ENCODE peak calls at places on chromosomes 3 and 15, in six cellular contexts. One of them, this sample, is unnamed.

GRCh38 chr3:180335056-180335455 is 266.9 kb upstream of the TTC14 start:
- DNase-seq in T-helper 1 cell: no peak
- DNase-seq in suprapubic skin: no peak
- DNase-seq in choroid plexus epithelial cell: no peak
- DNase-seq in activated T-cell treated with anti-CD3 and anti-CD28 coated beads for 1 hour: no peak
- DNase-seq in SK-MEL-5: no peak
- DNase-seq in this sample: no peak

GRCh38 chr3:181210275-181210674 is 220.7 kb upstream of the DNAJC19 start:
- DNase-seq in T-helper 1 cell: no peak
- DNase-seq in choroid plexus epithelial cell: peak; percentile 60
- DNase-seq in suprapubic skin: no peak
- DNase-seq in SK-MEL-5: peak; percentile 53
- DNase-seq in activated T-cell treated with anti-CD3 and anti-CD28 coated beads for 1 hour: no peak
- DNase-seq in this sample: no peak

GRCh38 chr15:88878720-88879184 is 16.6 kb downstream of the HAPLN3 start:
- DNase-seq in activated T-cell treated with anti-CD3 and anti-CD28 coated beads for 1 hour: no peak
- DNase-seq in T-helper 1 cell: no peak
- DNase-seq in SK-MEL-5: peak; percentile 76
- DNase-seq in choroid plexus epithelial cell: peak; percentile 66
- DNase-seq in suprapubic skin: no peak
- DNase-seq in this sample: peak; percentile 82

GRCh38 chr15:75167588-75168076 is 34.0 kb upstream of the C15orf39 start:
- DNase-seq in choroid plexus epithelial cell: peak; percentile 70
- DNase-seq in suprapubic skin: no peak
- DNase-seq in activated T-cell treated with anti-CD3 and anti-CD28 coated beads for 1 hour: no peak
- DNase-seq in SK-MEL-5: no peak
- DNase-seq in T-helper 1 cell: no peak
- DNase-seq in this sample: no peak

GRCh38 chr3:46929324-46929723 is 47.2 kb downstream of the CCDC12 start:
- DNase-seq in choroid plexus epithelial cell: no peak
- DNase-seq in activated T-cell treated with anti-CD3 and anti-CD28 coated beads for 1 hour: no peak
- DNase-seq in suprapubic skin: peak; percentile 59
- DNase-seq in SK-MEL-5: no peak
- DNase-seq in T-helper 1 cell: no peak
- DNase-seq in this sample: no peak

GRCh38 chr15:98896802-98897732 is 110.5 kb downstream of the PGPEP1L start:
- DNase-seq in T-helper 1 cell: no peak
- DNase-seq in activated T-cell treated with anti-CD3 and anti-CD28 coated beads for 1 hour: no peak
- DNase-seq in suprapubic skin: no peak
- DNase-seq in choroid plexus epithelial cell: peak; percentile 99
- DNase-seq in SK-MEL-5: peak; percentile 100
- DNase-seq in this sample: no peak

GRCh38 chr15:33013827-33014445 is 180.6 kb downstream of the FMN1 start:
- DNase-seq in suprapubic skin: no peak
- DNase-seq in activated T-cell treated with anti-CD3 and anti-CD28 coated beads for 1 hour: no peak
- DNase-seq in T-helper 1 cell: no peak
- DNase-seq in SK-MEL-5: no peak
- DNase-seq in choroid plexus epithelial cell: peak; percentile 60
- DNase-seq in this sample: no peak

GRCh38 chr3:33722186-33722585 is 4.1 kb upstream of the CLASP2 start:
- DNase-seq in activated T-cell treated with anti-CD3 and anti-CD28 coated beads for 1 hour: no peak
- DNase-seq in suprapubic skin: no peak
- DNase-seq in SK-MEL-5: peak; percentile 8
- DNase-seq in T-helper 1 cell: no peak
- DNase-seq in choroid plexus epithelial cell: peak; percentile 36
- DNase-seq in this sample: no peak

GRCh38 chr3:11534011-11534782 is 109.5 kb downstream of the VGLL4 start:
- DNase-seq in suprapubic skin: peak; percentile 63
- DNase-seq in SK-MEL-5: no peak
- DNase-seq in T-helper 1 cell: no peak
- DNase-seq in activated T-cell treated with anti-CD3 and anti-CD28 coated beads for 1 hour: no peak
- DNase-seq in choroid plexus epithelial cell: no peak
- DNase-seq in this sample: no peak

GRCh38 chr3:59817511-59817910 is 767.7 kb upstream of the CFAP20DC start:
- DNase-seq in choroid plexus epithelial cell: peak; percentile 53
- DNase-seq in T-helper 1 cell: no peak
- DNase-seq in suprapubic skin: no peak
- DNase-seq in SK-MEL-5: no peak
- DNase-seq in activated T-cell treated with anti-CD3 and anti-CD28 coated beads for 1 hour: no peak
- DNase-seq in this sample: no peak

GRCh38 chr3:147507638-147508286 is 98.6 kb downstream of the ZIC1 start:
- DNase-seq in suprapubic skin: no peak
- DNase-seq in activated T-cell treated with anti-CD3 and anti-CD28 coated beads for 1 hour: no peak
- DNase-seq in T-helper 1 cell: no peak
- DNase-seq in SK-MEL-5: no peak
- DNase-seq in choroid plexus epithelial cell: peak; percentile 94
- DNase-seq in this sample: no peak

GRCh38 chr15:68187559-68187958 is 17.6 kb downstream of the CALML4 start:
- DNase-seq in SK-MEL-5: no peak
- DNase-seq in activated T-cell treated with anti-CD3 and anti-CD28 coated beads for 1 hour: no peak
- DNase-seq in suprapubic skin: no peak
- DNase-seq in T-helper 1 cell: no peak
- DNase-seq in choroid plexus epithelial cell: peak; percentile 92
- DNase-seq in this sample: no peak

GRCh38 chr15:39270976-39271375 is 309.9 kb upstream of the THBS1 start:
- DNase-seq in choroid plexus epithelial cell: peak; percentile 79
- DNase-seq in suprapubic skin: no peak
- DNase-seq in activated T-cell treated with anti-CD3 and anti-CD28 coated beads for 1 hour: no peak
- DNase-seq in T-helper 1 cell: no peak
- DNase-seq in SK-MEL-5: no peak
- DNase-seq in this sample: no peak

GRCh38 chr15:69389426-69389825 is 24.7 kb upstream of the KIF23 start:
- DNase-seq in suprapubic skin: no peak
- DNase-seq in T-helper 1 cell: no peak
- DNase-seq in choroid plexus epithelial cell: no peak
- DNase-seq in activated T-cell treated with anti-CD3 and anti-CD28 coated beads for 1 hour: no peak
- DNase-seq in SK-MEL-5: no peak
- DNase-seq in this sample: no peak

GRCh38 chr15:65374831-65375401 is 2.9 kb downstream of the IGDCC3 start:
- DNase-seq in choroid plexus epithelial cell: peak; percentile 24
- DNase-seq in SK-MEL-5: no peak
- DNase-seq in T-helper 1 cell: no peak
- DNase-seq in suprapubic skin: peak; percentile 40
- DNase-seq in activated T-cell treated with anti-CD3 and anti-CD28 coated beads for 1 hour: no peak
- DNase-seq in this sample: no peak

GRCh38 chr3:57029924-57030323 is 30.5 kb upstream of the SPATA12 start:
- DNase-seq in activated T-cell treated with anti-CD3 and anti-CD28 coated beads for 1 hour: no peak
- DNase-seq in T-helper 1 cell: no peak
- DNase-seq in SK-MEL-5: no peak
- DNase-seq in choroid plexus epithelial cell: no peak
- DNase-seq in suprapubic skin: no peak
- DNase-seq in this sample: no peak

GRCh38 chr15:95051881-95052280 is 820.5 kb downstream of the MCTP2 start:
- DNase-seq in activated T-cell treated with anti-CD3 and anti-CD28 coated beads for 1 hour: no peak
- DNase-seq in T-helper 1 cell: no peak
- DNase-seq in SK-MEL-5: no peak
- DNase-seq in choroid plexus epithelial cell: no peak
- DNase-seq in suprapubic skin: no peak
- DNase-seq in this sample: no peak

GRCh38 chr3:57048052-57048671 is 12.3 kb upstream of the SPATA12 start:
- DNase-seq in T-helper 1 cell: no peak
- DNase-seq in suprapubic skin: peak; percentile 82
- DNase-seq in activated T-cell treated with anti-CD3 and anti-CD28 coated beads for 1 hour: no peak
- DNase-seq in choroid plexus epithelial cell: no peak
- DNase-seq in SK-MEL-5: peak; percentile 24
- DNase-seq in this sample: no peak

GRCh38 chr15:80875568-80875967 is 96.4 kb downstream of the CEMIP start:
- DNase-seq in suprapubic skin: no peak
- DNase-seq in choroid plexus epithelial cell: no peak
- DNase-seq in T-helper 1 cell: no peak
- DNase-seq in SK-MEL-5: no peak
- DNase-seq in activated T-cell treated with anti-CD3 and anti-CD28 coated beads for 1 hour: no peak
- DNase-seq in this sample: no peak

GRCh38 chr3:195823998-195824397 is 12.3 kb upstream of the MUC4 start:
- DNase-seq in suprapubic skin: no peak
- DNase-seq in choroid plexus epithelial cell: peak; percentile 24
- DNase-seq in T-helper 1 cell: no peak
- DNase-seq in SK-MEL-5: no peak
- DNase-seq in activated T-cell treated with anti-CD3 and anti-CD28 coated beads for 1 hour: no peak
- DNase-seq in this sample: no peak

GRCh38 chr3:99175276-99175801 is 273.8 kb upstream of the DCBLD2 start:
- DNase-seq in T-helper 1 cell: no peak
- DNase-seq in choroid plexus epithelial cell: no peak
- DNase-seq in activated T-cell treated with anti-CD3 and anti-CD28 coated beads for 1 hour: no peak
- DNase-seq in SK-MEL-5: no peak
- DNase-seq in suprapubic skin: no peak
- DNase-seq in this sample: no peak

GRCh38 chr3:124429129-124429815 is 301.0 kb upstream of the UMPS start:
- DNase-seq in activated T-cell treated with anti-CD3 and anti-CD28 coated beads for 1 hour: no peak
- DNase-seq in suprapubic skin: no peak
- DNase-seq in SK-MEL-5: peak; percentile 39
- DNase-seq in choroid plexus epithelial cell: peak; percentile 26
- DNase-seq in T-helper 1 cell: no peak
- DNase-seq in this sample: no peak

GRCh38 chr15:77057072-77057471 is 13.8 kb downstream of the TSPAN3 start:
- DNase-seq in SK-MEL-5: no peak
- DNase-seq in T-helper 1 cell: no peak
- DNase-seq in activated T-cell treated with anti-CD3 and anti-CD28 coated beads for 1 hour: no peak
- DNase-seq in choroid plexus epithelial cell: no peak
- DNase-seq in suprapubic skin: no peak
- DNase-seq in this sample: no peak

GRCh38 chr15:84840741-84841429 is 23.7 kb downstream of the ALPK3 start:
- DNase-seq in suprapubic skin: peak; percentile 64
- DNase-seq in T-helper 1 cell: no peak
- DNase-seq in SK-MEL-5: peak; percentile 12
- DNase-seq in choroid plexus epithelial cell: peak; percentile 50
- DNase-seq in activated T-cell treated with anti-CD3 and anti-CD28 coated beads for 1 hour: no peak
- DNase-seq in this sample: no peak

GRCh38 chr3:5275529-5275928 is 88.0 kb downstream of the EDEM1 start:
- DNase-seq in activated T-cell treated with anti-CD3 and anti-CD28 coated beads for 1 hour: no peak
- DNase-seq in T-helper 1 cell: no peak
- DNase-seq in choroid plexus epithelial cell: peak; percentile 28
- DNase-seq in suprapubic skin: no peak
- DNase-seq in SK-MEL-5: no peak
- DNase-seq in this sample: no peak

GRCh38 chr15:53869806-53870073 is 108.5 kb upstream of the UNC13C start:
- DNase-seq in activated T-cell treated with anti-CD3 and anti-CD28 coated beads for 1 hour: no peak
- DNase-seq in choroid plexus epithelial cell: no peak
- DNase-seq in suprapubic skin: no peak
- DNase-seq in SK-MEL-5: no peak
- DNase-seq in T-helper 1 cell: no peak
- DNase-seq in this sample: no peak

GRCh38 chr15:100340721-100341661 is 784 bp downstream of the ADAMTS17 start:
- DNase-seq in SK-MEL-5: no peak
- DNase-seq in activated T-cell treated with anti-CD3 and anti-CD28 coated beads for 1 hour: no peak
- DNase-seq in T-helper 1 cell: no peak
- DNase-seq in choroid plexus epithelial cell: no peak
- DNase-seq in suprapubic skin: no peak
- DNase-seq in this sample: no peak